ENCODE peak calls at places on chromosome 18, in ten cellular contexts. T is progenitor cell of endocrine pancreas; V is AG04450; H is WERI-Rb-1; J is AG08395; U is stimulated activated CD4-positive, alpha-beta T cell treated with anti-CD3 and anti-CD28 coated beads, Interleukin-2, amount 100 ng/mL, for 24 hours; A is KG1; D is heart right ventricle; O is fibroblast of the conjunctiva; Z is activated T-helper 1 cell treated with anti-CD3 and anti-CD28 coated beads, Interleukin-2, amount 50 U/mL, for 16 hours. C is an unnamed sample.

GRCh38 chr18:5630057-5630765 is 86.4 kb upstream of the EPB41L3 start:
- DNase-seq in Z (no peak), O (no peak), J (peak; percentile 69), U (peak; percentile 20), V (no peak), A (no peak), T (peak; percentile 64), H (peak; percentile 80), D (peak; percentile 77), C (no peak)

GRCh38 chr18:55322176-55322735 is 265.7 kb downstream of the TCF4 start:
- DNase-seq in V (peak; percentile 88), U (no peak), T (peak; percentile 27), Z (no peak), O (peak; percentile 94), H (peak; percentile 84), A (peak; percentile 20), D (peak; percentile 84), J (peak; percentile 72), C (peak; percentile 92)

GRCh38 chr18:23626451-23627279 is 36.0 kb downstream of the ANKRD29 start:
- DNase-seq in Z (no peak), A (no peak), O (no peak), D (no peak), V (no peak), J (no peak), U (no peak), H (no peak), T (no peak), C (peak; percentile 65)

GRCh38 chr18:49725809-49726514 is 87.4 kb downstream of the ACAA2 start:
- DNase-seq in H (peak; percentile 48), U (no peak), T (no peak), D (peak; percentile 49), A (no peak), Z (no peak), J (peak; percentile 97), V (peak; percentile 94), O (peak; percentile 96), C (peak; percentile 98)

GRCh38 chr18:24560511-24560981 is 100.1 kb downstream of the HRH4 start:
- DNase-seq in Z (no peak), H (no peak), T (no peak), U (no peak), A (no peak), V (no peak), J (no peak), D (no peak), O (no peak), C (no peak)

GRCh38 chr18:1053654-1054315 is 149.1 kb downstream of the ADCYAP1 start:
- DNase-seq in U (no peak), A (no peak), T (no peak), Z (no peak), D (no peak), H (no peak), V (no peak), O (no peak), J (no peak), C (no peak)

GRCh38 chr18:48850891-48851302 is 99.9 kb downstream of the SMAD7 start:
- DNase-seq in J (no peak), V (no peak), D (peak; percentile 39), O (no peak), Z (no peak), H (no peak), U (no peak), T (no peak), A (no peak), C (no peak)

GRCh38 chr18:75728621-75729020 is 301.1 kb upstream of the SMIM21 start:
- DNase-seq in Z (no peak), V (no peak), H (no peak), A (no peak), U (no peak), D (no peak), O (no peak), J (no peak), T (no peak), C (no peak)

GRCh38 chr18:63290456-63291200 is 28.9 kb downstream of the BCL2 start:
- DNase-seq in O (no peak), T (no peak), U (peak; percentile 37), V (no peak), Z (no peak), A (no peak), H (no peak), D (no peak), J (no peak), C (no peak)

GRCh38 chr18:24754572-24754971 is 294.1 kb downstream of the HRH4 start:
- DNase-seq in U (no peak), Z (no peak), J (no peak), D (no peak), T (no peak), A (no peak), V (no peak), O (no peak), H (no peak), C (no peak)

GRCh38 chr18:74654637-74655036 is 57.0 kb downstream of the ZNF407 start:
- DNase-seq in Z (no peak), T (no peak), A (no peak), H (no peak), J (peak; percentile 26), D (no peak), V (no peak), U (no peak), O (peak; percentile 20), C (no peak)

GRCh38 chr18:48949606-48950535 is 894 bp downstream of the SMAD7 start:
- DNase-seq in O (no peak), V (no peak), D (peak; percentile 45), T (peak; percentile 44), Z (no peak), A (no peak), U (no peak), J (no peak), H (peak; percentile 52), C (no peak)

GRCh38 chr18:33495278-33495677 is 54.8 kb upstream of the CCDC178 start:
- DNase-seq in V (no peak), A (no peak), Z (no peak), T (peak; percentile 13), U (no peak), J (no peak), H (peak; percentile 46), D (no peak), O (peak; percentile 14), C (no peak)

GRCh38 chr18:48293954-48294893 is 115.0 kb downstream of the ZBTB7C start:
- DNase-seq in D (no peak), Z (no peak), U (peak; percentile 7), V (no peak), J (no peak), A (no peak), T (no peak), H (peak; percentile 69), O (no peak), C (no peak)

GRCh38 chr18:59272971-59273935 is at the start of gene RAX:
- DNase-seq in V (no peak), Z (no peak), A (no peak), T (peak; percentile 60), U (no peak), H (peak; percentile 98), O (no peak), D (no peak), J (no peak), C (no peak)

GRCh38 chr18:59488899-59489298 is 129.8 kb upstream of the LMAN1 start:
- DNase-seq in T (no peak), Z (no peak), D (no peak), J (no peak), V (no peak), H (no peak), U (no peak), A (no peak), O (no peak), C (no peak)

GRCh38 chr18:74530584-74530862 is 3.8 kb upstream of the CNDP1 start:
- DNase-seq in D (no peak), V (no peak), O (no peak), U (no peak), J (no peak), T (no peak), A (no peak), H (no peak), Z (no peak), C (no peak)

GRCh38 chr18:59900222-59901128 is 679 bp downstream of the PMAIP1 start:
- DNase-seq in D (no peak), O (peak; percentile 81), A (no peak), V (no peak), T (peak; percentile 25), Z (peak; percentile 12), H (peak; percentile 61), J (no peak), U (peak; percentile 65), C (no peak)

GRCh38 chr18:12639990-12640880 is 17.7 kb downstream of the SPIRE1 start:
- DNase-seq in T (no peak), Z (no peak), J (no peak), V (peak; percentile 62), U (no peak), A (no peak), D (no peak), O (no peak), H (no peak), C (no peak)

GRCh38 chr18:31252522-31252921 is 65.4 kb upstream of the DSG1 start:
- DNase-seq in U (no peak), O (no peak), T (no peak), D (no peak), A (no peak), H (no peak), J (no peak), V (no peak), Z (no peak), C (no peak)

GRCh38 chr18:58087928-58088722 is 44.1 kb downstream of the NEDD4L start:
- DNase-seq in D (no peak), Z (no peak), U (no peak), A (no peak), J (no peak), O (no peak), H (no peak), V (no peak), T (no peak), C (no peak)

GRCh38 chr18:46250084-46250811 is 146.1 kb downstream of the HAUS1 start:
- DNase-seq in T (no peak), U (peak; percentile 44), H (no peak), V (peak; percentile 65), O (peak; percentile 24), Z (no peak), D (no peak), A (peak; percentile 50), J (peak; percentile 26), C (peak; percentile 63)

GRCh38 chr18:44588466-44588865 is 92.2 kb upstream of the SETBP1 start:
- DNase-seq in O (no peak), Z (no peak), V (no peak), J (no peak), U (no peak), A (no peak), D (no peak), T (no peak), H (no peak), C (no peak)

GRCh38 chr18:34543356-34543755 is 166.7 kb upstream of the DTNA start:
- DNase-seq in H (no peak), Z (no peak), D (no peak), O (no peak), J (no peak), T (no peak), V (no peak), U (no peak), A (no peak), C (no peak)

C was measured in HFF-Myc.